ENCODE peak calls at places on chromosomes 11 and 22, in five cellular contexts. P is B cell, Q is fibroblast of the aortic adventitia, G is tibial artery, D is thoracic aorta. Y is an unnamed sample.

GRCh38 chr11:26062665-26063064 is 269.3 kb upstream of the ANO3 start:
- DNase-seq in P (no peak), Q (no peak), G (no peak), D (no peak), Y (no peak)

GRCh38 chr22:31184015-31184414 is 24.0 kb downstream of the RNF185 start:
- DNase-seq in P (no peak), Q (no peak), G (no peak), D (no peak), Y (no peak)

GRCh38 chr11:1335811-1336761 is 26.7 kb upstream of the TOLLIP start:
- DNase-seq in P (peak; percentile 75), Q (peak; percentile 93), G (peak; percentile 93), D (peak; percentile 55), Y (peak; percentile 90)

GRCh38 chr11:9787981-9788521 is 124.2 kb downstream of the SWAP70 start:
- DNase-seq in P (no peak), Q (peak; percentile 97), G (no peak), D (peak; percentile 15), Y (peak; percentile 77)

GRCh38 chr11:77039491-77040400 is 5.5 kb downstream of the B3GNT6 start:
- DNase-seq in P (peak; percentile 62), Q (peak; percentile 37), G (no peak), D (no peak), Y (peak; percentile 51)

GRCh38 chr11:59801981-59802638 is 8.5 kb downstream of the MRPL16 start:
- DNase-seq in P (no peak), Q (no peak), G (no peak), D (no peak), Y (peak; percentile 60)

GRCh38 chr22:38952382-38952993 is 4.9 kb upstream of the APOBEC3A start:
- DNase-seq in P (no peak), Q (no peak), G (peak; percentile 38), D (no peak), Y (no peak)

GRCh38 chr11:26626346-26626745 is 54.3 kb upstream of the MUC15 start:
- DNase-seq in P (no peak), Q (peak; percentile 37), G (no peak), D (no peak), Y (peak; percentile 27)

GRCh38 chr11:15927196-15927865 is 429.0 kb downstream of the SOX6 start:
- DNase-seq in P (no peak), Q (no peak), G (no peak), D (no peak), Y (no peak)

GRCh38 chr11:22317656-22318055 is 20.5 kb upstream of the SLC17A6 start:
- DNase-seq in P (no peak), Q (no peak), G (no peak), D (no peak), Y (no peak)

GRCh38 chr11:94194712-94195111 is 66.1 kb downstream of the PANX1 start:
- DNase-seq in P (no peak), Q (no peak), G (no peak), D (no peak), Y (no peak)

GRCh38 chr11:134341805-134342571 is 10.2 kb downstream of the GLB1L2 start:
- DNase-seq in P (no peak), Q (no peak), G (no peak), D (no peak), Y (no peak)

GRCh38 chr22:42145175-42145574 is 14.6 kb upstream of the CYP2D6 start:
- DNase-seq in P (no peak), Q (no peak), G (no peak), D (no peak), Y (no peak)

GRCh38 chr11:130260735-130261134 is 54.0 kb downstream of the ZBTB44 start:
- DNase-seq in P (no peak), Q (no peak), G (no peak), D (no peak), Y (no peak)

GRCh38 chr11:115170133-115170815 is 333.9 kb downstream of the CADM1 start:
- DNase-seq in P (no peak), Q (peak; percentile 10), G (no peak), D (no peak), Y (peak; percentile 25)

GRCh38 chr11:9065614-9066431 is 25.6 kb downstream of the SCUBE2 start:
- DNase-seq in P (no peak), Q (no peak), G (no peak), D (no peak), Y (no peak)

GRCh38 chr11:119791047-119791446 is 62.0 kb upstream of the NECTIN1 start:
- DNase-seq in P (no peak), Q (no peak), G (peak; percentile 27), D (no peak), Y (no peak)

GRCh38 chr11:69969890-69970784 is 108.0 kb upstream of the ANO1 start:
- DNase-seq in P (no peak), Q (no peak), G (no peak), D (no peak), Y (no peak)

GRCh38 chr11:128291835-128292234 is 295.5 kb downstream of the ETS1 start:
- DNase-seq in P (peak; percentile 21), Q (no peak), G (no peak), D (no peak), Y (no peak)

GRCh38 chr11:64294665-64295289 is 3.7 kb downstream of the KCNK4 start:
- DNase-seq in P (no peak), Q (no peak), G (no peak), D (no peak), Y (no peak)

GRCh38 chr11:69691449-69691848 is 12.4 kb downstream of the FGF19 start:
- DNase-seq in P (no peak), Q (peak; percentile 64), G (no peak), D (no peak), Y (peak; percentile 27)

GRCh38 chr22:42895541-42895981 is 38.5 kb upstream of the ARFGAP3 start:
- DNase-seq in P (no peak), Q (no peak), G (no peak), D (no peak), Y (no peak)

GRCh38 chr11:22536036-22536435 is 89.6 kb downstream of the FANCF start:
- DNase-seq in P (no peak), Q (no peak), G (no peak), D (no peak), Y (peak; percentile 1)

GRCh38 chr22:32622004-32622761 is 147.6 kb downstream of the FBXO7 start:
- DNase-seq in P (no peak), Q (peak; percentile 86), G (peak; percentile 78), D (no peak), Y (peak; percentile 70)

GRCh38 chr11:15490535-15490934 is 375.8 kb downstream of the INSC start:
- DNase-seq in P (no peak), Q (no peak), G (no peak), D (no peak), Y (no peak)

GRCh38 chr11:122215244-122215992 is 99.4 kb upstream of the BLID start:
- DNase-seq in P (peak; percentile 21), Q (peak; percentile 100), G (peak; percentile 88), D (peak; percentile 36), Y (peak; percentile 97)

GRCh38 chr11:47393163-47394049 is 15.0 kb upstream of the SLC39A13 start:
- DNase-seq in P (peak; percentile 66), Q (peak; percentile 47), G (peak; percentile 72), D (no peak), Y (peak; percentile 37)

GRCh38 chr11:44770401-44770800 is 43.6 kb downstream of the TSPAN18 start:
- DNase-seq in P (no peak), Q (no peak), G (peak; percentile 42), D (no peak), Y (no peak)

GRCh38 chr11:95341246-95341645 is 110.2 kb upstream of the SESN3 start:
- DNase-seq in P (no peak), Q (no peak), G (no peak), D (no peak), Y (no peak)

GRCh38 chr11:18309691-18310090 is 12.2 kb downstream of the HPS5 start:
- DNase-seq in P (no peak), Q (no peak), G (no peak), D (no peak), Y (no peak)

GRCh38 chr22:43435851-43436535 is 24.2 kb downstream of the MPPED1 start:
- DNase-seq in P (no peak), Q (no peak), G (peak; percentile 27), D (no peak), Y (no peak)

GRCh38 chr11:48012051-48012391 is 31.7 kb downstream of the PTPRJ start:
- DNase-seq in P (no peak), Q (no peak), G (no peak), D (no peak), Y (no peak)

GRCh38 chr11:73321342-73322110 is 13.4 kb downstream of the ARHGEF17 start:
- DNase-seq in P (no peak), Q (peak; percentile 42), G (no peak), D (no peak), Y (peak; percentile 70)

DNA sequence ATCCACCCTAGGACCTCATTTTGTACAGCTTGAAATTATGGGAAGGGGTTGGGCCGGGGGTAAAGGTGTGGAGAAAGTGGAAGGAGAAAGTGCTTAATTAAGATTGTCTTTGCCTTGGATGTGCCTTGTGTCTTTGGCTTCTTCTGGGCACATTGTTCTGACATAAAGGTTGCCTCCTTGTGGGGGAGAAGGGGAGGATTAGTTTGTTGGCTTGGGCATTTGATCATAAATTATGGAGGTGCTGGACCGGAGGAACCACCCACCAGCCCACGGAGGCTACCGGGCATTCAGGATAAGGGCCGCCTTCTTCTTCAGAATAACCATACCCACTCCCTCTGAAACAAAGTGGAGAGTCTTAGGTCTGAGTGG is 1.3 kb downstream of the PAFAH1B2 start:
- DNase-seq in P (peak; percentile 47), Q (peak; percentile 60), G (no peak), D (no peak), Y (peak; percentile 56)
- TF ChIP-seq CTCF in P (peak; percentile 39), Q (peak; percentile 38), G (no peak), D (no peak), Y (peak; percentile 26)

GRCh38 chr11:17267576-17267975 is 9.0 kb upstream of the NUCB2 start:
- DNase-seq in P (no peak), Q (no peak), G (no peak), D (no peak), Y (peak; percentile 64)
- TF ChIP-seq CTCF in P (no peak), Q (no peak), G (no peak), D (no peak), Y (no peak)

GRCh38 chr11:75031224-75031753 is 42.6 kb downstream of the NEU3 start:
- DNase-seq in P (no peak), Q (peak; percentile 87), G (no peak), D (no peak), Y (peak; percentile 89)
- TF ChIP-seq CTCF in P (no peak), Q (no peak), G (no peak), D (no peak), Y (no peak)

GRCh38 chr11:57560146-57560545 is 7.3 kb downstream of the UBE2L6 start:
- DNase-seq in P (no peak), Q (no peak), G (no peak), D (no peak), Y (no peak)

GRCh38 chr11:57566564-57567209 is 785 bp downstream of the UBE2L6 start:
- DNase-seq in P (no peak), Q (peak; percentile 5), G (no peak), D (no peak), Y (no peak)

GRCh38 chr11:57566035-57566504 is 1.4 kb downstream of the UBE2L6 start:
- DNase-seq in P (peak; percentile 72), Q (peak; percentile 65), G (no peak), D (no peak), Y (peak; percentile 44)

GRCh38 chr11:57567210-57567511 is 311 bp downstream of the UBE2L6 start:
- DNase-seq in P (peak; percentile 60), Q (peak; percentile 17), G (no peak), D (no peak), Y (peak; percentile 14)

DNA sequence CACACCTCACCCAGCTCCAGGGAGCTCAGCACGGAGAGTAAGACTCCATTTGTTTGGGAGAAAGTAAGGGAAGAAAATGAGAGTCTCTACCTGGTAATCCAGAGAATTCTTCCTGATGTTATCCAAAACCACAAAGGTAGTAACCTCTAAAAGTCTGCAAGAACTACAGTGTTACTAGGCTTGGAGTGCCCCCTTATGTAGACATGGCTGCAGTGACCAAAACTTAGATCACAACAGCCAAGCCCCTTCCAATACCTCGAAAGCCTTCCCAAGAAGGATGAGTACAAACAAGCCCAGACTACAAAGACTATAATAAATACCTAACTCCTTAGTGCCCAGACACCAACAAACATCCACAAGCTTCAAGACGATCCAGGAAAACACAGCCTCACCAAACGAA is 4.9 kb downstream of the UBE2L6 start:
- DNase-seq in P (no peak), Q (no peak), G (no peak), D (no peak), Y (no peak)
- TF ChIP-seq CTCF in P (no peak), Q (no peak), G (no peak), D (no peak), Y (no peak)

Y was measured in fibroblast of pulmonary artery.